ENCODE peak calls at places on chromosomes 13 and 19, in eight cellular contexts. K, B, D, H, N, U, W and F are unnamed samples.

GRCh38 chr13:46751811-46752635 is 44.9 kb downstream of the ESD start:
- DNase-seq in K (no peak), B (no peak), D (peak; percentile 5), H (no peak), N (no peak), U (peak; percentile 26), W (no peak), F (no peak)

GRCh38 chr19:5260381-5260967 is 80.1 kb downstream of the PTPRS start:
- DNase-seq in K (no peak), B (no peak), D (no peak), H (no peak), N (no peak), U (no peak), W (no peak), F (no peak)

GRCh38 chr13:28375250-28375930 is 119.5 kb downstream of the FLT1 start:
- DNase-seq in K (no peak), B (no peak), D (no peak), H (no peak), N (no peak), U (no peak), W (no peak), F (no peak)

GRCh38 chr19:48636859-48637448 is at the start of gene DBP:
- DNase-seq in K (no peak), B (no peak), D (peak; percentile 83), H (no peak), N (peak; percentile 68), U (no peak), W (no peak), F (peak; percentile 79)

GRCh38 chr19:48913114-48913513 is 13.0 kb downstream of the NUCB1 start:
- DNase-seq in K (no peak), B (peak; percentile 38), D (no peak), H (no peak), N (peak; percentile 43), U (no peak), W (no peak), F (no peak)

GRCh38 chr13:44818428-44818827 is 170.8 kb downstream of the NUFIP1 start:
- DNase-seq in K (no peak), B (no peak), D (peak; percentile 74), H (peak; percentile 29), N (peak; percentile 50), U (no peak), W (peak; percentile 41), F (no peak)

GRCh38 chr13:106851251-106851650 is 283.3 kb upstream of the ARGLU1 start:
- DNase-seq in K (no peak), B (no peak), D (peak; percentile 38), H (peak; percentile 70), N (no peak), U (no peak), W (no peak), F (no peak)

GRCh38 chr19:51600940-51601575 is 29.1 kb downstream of the SIGLEC5 start:
- DNase-seq in K (no peak), B (no peak), D (no peak), H (no peak), N (no peak), U (no peak), W (no peak), F (no peak)

GRCh38 chr19:42466521-42467436 is 24.0 kb upstream of the CXCL17 start:
- DNase-seq in K (no peak), B (no peak), D (no peak), H (no peak), N (no peak), U (no peak), W (no peak), F (no peak)

GRCh38 chr13:84810781-84811180 is 928.5 kb upstream of the SLITRK1 start:
- DNase-seq in K (no peak), B (no peak), D (no peak), H (no peak), N (no peak), U (no peak), W (no peak), F (no peak)

GRCh38 chr19:13007292-13008045 is 12.2 kb downstream of the NFIX start:
- DNase-seq in K (peak; percentile 78), B (no peak), D (no peak), H (no peak), N (no peak), U (no peak), W (no peak), F (no peak)

GRCh38 chr19:49019242-49019932 is 2.5 kb upstream of the LHB start:
- DNase-seq in K (peak; percentile 64), B (peak; percentile 65), D (peak; percentile 85), H (peak; percentile 22), N (peak; percentile 88), U (no peak), W (peak; percentile 58), F (peak; percentile 77)

GRCh38 chr19:41705393-41706174 is 2.8 kb upstream of the CEACAM5 start:
- DNase-seq in K (no peak), B (no peak), D (no peak), H (no peak), N (peak; percentile 78), U (no peak), W (no peak), F (peak; percentile 58)

GRCh38 chr19:57559008-57559403 is 657 bp downstream of the ZNF550 start:
- DNase-seq in K (no peak), B (no peak), D (peak; percentile 54), H (peak; percentile 4), N (peak; percentile 12), U (no peak), W (no peak), F (peak; percentile 38)

GRCh38 chr13:59332966-59333365 is 830.8 kb downstream of the DIAPH3 start:
- DNase-seq in K (no peak), B (no peak), D (no peak), H (no peak), N (no peak), U (no peak), W (no peak), F (no peak)

GRCh38 chr13:62721893-62722292 is 1306.2 kb upstream of the PCDH20 start:
- DNase-seq in K (no peak), B (no peak), D (no peak), H (no peak), N (no peak), U (no peak), W (no peak), F (no peak)

GRCh38 chr13:113105032-113105993 is at the start of gene F7:
- DNase-seq in K (no peak), B (peak; percentile 43), D (peak; percentile 86), H (no peak), N (peak; percentile 94), U (no peak), W (no peak), F (peak; percentile 69)

GRCh38 chr19:10074153-10074552 is 12.0 kb upstream of the SHFL start:
- DNase-seq in K (no peak), B (no peak), D (peak; percentile 52), H (peak; percentile 7), N (peak; percentile 57), U (no peak), W (peak; percentile 40), F (peak; percentile 62)

GRCh38 chr13:19984430-19985218 is 26.1 kb downstream of the ZMYM2 start:
- DNase-seq in K (no peak), B (no peak), D (peak; percentile 6), H (peak; percentile 37), N (peak; percentile 21), U (no peak), W (peak; percentile 12), F (peak; percentile 16)

GRCh38 chr19:17026041-17026658 is 460 bp downstream of the CPAMD8 start:
- DNase-seq in K (no peak), B (no peak), D (peak; percentile 15), H (no peak), N (no peak), U (no peak), W (no peak), F (no peak)

GRCh38 chr19:39411832-39412099 is 703 bp upstream of the PLEKHG2 start:
- DNase-seq in K (peak; percentile 91), B (peak; percentile 85), D (peak; percentile 93), H (peak; percentile 96), N (peak; percentile 94), U (peak; percentile 87), W (peak; percentile 84), F (peak; percentile 98)

GRCh38 chr19:45668342-45668871 is 386 bp downstream of the GIPR start:
- DNase-seq in K (no peak), B (no peak), D (peak; percentile 63), H (no peak), N (no peak), U (no peak), W (no peak), F (no peak)

GRCh38 chr13:26163812-26164211 is 58.3 kb downstream of the RNF6 start:
- DNase-seq in K (no peak), B (no peak), D (no peak), H (no peak), N (no peak), U (no peak), W (no peak), F (no peak)

GRCh38 chr13:61770697-61771096 is 355.0 kb upstream of the PCDH20 start:
- DNase-seq in K (no peak), B (no peak), D (no peak), H (no peak), N (no peak), U (no peak), W (no peak), F (no peak)